ENCODE peak calls at places on chromosomes 4 and X, in five cellular contexts. L is coronary artery, P is HCT116, J is lower lobe of right lung, E is lower leg skin. M is an unnamed sample.

GRCh38 chr4:183444953-183445543 is 612 bp downstream of the CDKN2AIP start:
- DNase-seq in L (peak; percentile 83), P (no peak), J (peak; percentile 72), E (peak; percentile 89), M (peak; percentile 54)

GRCh38 chr4:78432896-78433295 is 118.7 kb upstream of the ANXA3 start:
- DNase-seq in L (no peak), P (no peak), J (no peak), E (no peak), M (no peak)

GRCh38 chr4:168335621-168336020 is 17.1 kb upstream of the DDX60 start:
- DNase-seq in L (no peak), P (no peak), J (no peak), E (no peak), M (no peak)

GRCh38 chrX:149286940-149287349 is 218.2 kb downstream of the IDS start:
- DNase-seq in L (no peak), P (peak; percentile 12), J (no peak), E (no peak), M (peak; percentile 25)

GRCh38 chrX:97294016-97294415 is 410.3 kb downstream of the RPA4 start:
- DNase-seq in L (no peak), P (no peak), J (no peak), E (no peak), M (no peak)

GRCh38 chr4:10982305-10982704 is 297.7 kb upstream of the CLNK start:
- DNase-seq in L (no peak), P (no peak), J (no peak), E (no peak), M (no peak)

GRCh38 chrX:4622768-4623167 is 909.3 kb upstream of the PRKX start:
- DNase-seq in L (no peak), P (no peak), J (no peak), E (no peak), M (no peak)

GRCh38 chrX:39477438-39478120 is 620.2 kb downstream of the BCOR start:
- DNase-seq in L (no peak), P (no peak), J (peak; percentile 57), E (peak; percentile 87), M (peak; percentile 22)

GRCh38 chrX:21940356-21940829 is at the start of gene SMS:
- DNase-seq in L (peak; percentile 86), P (no peak), J (peak; percentile 83), E (peak; percentile 93), M (peak; percentile 74)
- H3K4me3 ChIP-seq in L (peak within 1 kb of the TSS; percentile 73), P (peak within 1 kb of the TSS; percentile 59), J (peak within 1 kb of the TSS; percentile 61), E (peak within 1 kb of the TSS; percentile 32), M (peak within 1 kb of the TSS; percentile 42)

GRCh38 chr4:85938902-85939301 is 421.0 kb downstream of the MAPK10 start:
- DNase-seq in L (no peak), P (no peak), J (no peak), E (no peak), M (no peak)

GRCh38 chr4:85938062-85938461 is 421.8 kb downstream of the MAPK10 start:
- DNase-seq in L (no peak), P (no peak), J (no peak), E (no peak), M (peak; percentile 24)

GRCh38 chr4:85937507-85937906 is 422.3 kb downstream of the MAPK10 start:
- DNase-seq in L (no peak), P (no peak), J (no peak), E (no peak), M (no peak)

GRCh38 chr4:85940131-85940530 is 419.7 kb downstream of the MAPK10 start:
- DNase-seq in L (no peak), P (no peak), J (no peak), E (no peak), M (no peak)

DNA sequence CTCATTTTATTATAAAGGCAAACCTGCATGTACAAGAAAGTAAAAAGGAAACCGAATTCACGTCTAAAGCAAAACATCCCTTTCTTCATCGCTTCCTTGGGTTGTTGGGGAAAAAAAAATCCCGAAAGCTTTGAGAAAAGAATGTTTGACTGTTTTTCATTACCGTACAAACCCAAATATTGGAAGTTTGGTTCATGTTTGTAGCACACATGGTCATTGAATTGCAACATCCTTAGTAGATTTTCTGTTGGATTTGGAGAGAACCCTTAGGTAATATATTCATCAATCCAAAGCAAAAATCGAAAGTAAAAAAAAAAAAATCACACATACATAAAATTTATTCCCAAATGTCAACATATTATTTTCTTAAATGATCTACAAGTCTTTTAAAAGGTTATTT is 420.3 kb downstream of the MAPK10 start:
- DNase-seq in L (no peak), P (no peak), J (no peak), E (no peak), M (no peak)
- H3K4me3 ChIP-seq in L (no peak overlapping the region), P (no peak overlapping the region), J (no peak overlapping the region), E (no peak overlapping the region), M (no peak overlapping the region)

GRCh38 chr4:145523117-145523516 is 41.5 kb downstream of the SMAD1 start:
- DNase-seq in L (no peak), P (no peak), J (no peak), E (no peak), M (no peak)

GRCh38 chr4:145527773-145528172 is 46.1 kb downstream of the SMAD1 start:
- DNase-seq in L (no peak), P (no peak), J (no peak), E (no peak), M (no peak)

GRCh38 chr4:145528601-145529000 is 46.9 kb downstream of the SMAD1 start:
- DNase-seq in L (no peak), P (no peak), J (no peak), E (no peak), M (no peak)

GRCh38 chr4:145524535-145524934 is 42.9 kb downstream of the SMAD1 start:
- DNase-seq in L (no peak), P (no peak), J (no peak), E (no peak), M (no peak)

GRCh38 chr4:145525291-145525740 is 43.7 kb downstream of the SMAD1 start:
- DNase-seq in L (no peak), P (no peak), J (no peak), E (no peak), M (no peak)
- H3K4me3 ChIP-seq in L (no peak overlapping the region), P (no peak overlapping the region), J (no peak overlapping the region), E (no peak overlapping the region), M (no peak overlapping the region)

GRCh38 chr4:40231464-40231863 is 34.6 kb downstream of the RHOH start:
- DNase-seq in L (no peak), P (no peak), J (no peak), E (no peak), M (no peak)
- H3K4me3 ChIP-seq in L (no peak overlapping the region), P (no peak overlapping the region), J (no peak overlapping the region), E (no peak overlapping the region), M (no peak overlapping the region)

DNA sequence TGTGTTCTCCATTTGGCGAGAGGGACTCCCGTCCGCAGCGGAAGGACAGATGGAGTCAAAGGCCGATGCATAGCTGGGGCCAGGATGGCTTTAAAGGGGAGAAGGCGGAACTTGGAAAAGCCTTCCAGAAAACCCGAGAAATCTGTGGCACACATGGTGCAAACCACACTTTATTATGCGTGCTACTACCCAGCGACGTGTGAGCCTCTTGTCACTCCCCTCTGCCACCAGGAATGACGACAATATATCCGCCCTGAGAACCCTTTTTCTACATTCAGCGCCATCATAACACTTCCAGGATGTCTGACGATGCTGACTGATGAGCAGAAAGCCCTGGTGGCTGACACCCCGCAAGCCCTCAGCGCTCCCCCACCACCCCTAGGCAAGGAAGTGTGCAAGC is 689 bp upstream of the DCHS2 start:
- DNase-seq in L (no peak), P (no peak), J (no peak), E (no peak), M (no peak)
- H3K4me3 ChIP-seq in L (peak overlapping the region; percentile 69), P (no peak overlapping the region), J (peak overlapping the region; percentile 39), E (no peak overlapping the region), M (peak overlapping the region; percentile 13)

DNA sequence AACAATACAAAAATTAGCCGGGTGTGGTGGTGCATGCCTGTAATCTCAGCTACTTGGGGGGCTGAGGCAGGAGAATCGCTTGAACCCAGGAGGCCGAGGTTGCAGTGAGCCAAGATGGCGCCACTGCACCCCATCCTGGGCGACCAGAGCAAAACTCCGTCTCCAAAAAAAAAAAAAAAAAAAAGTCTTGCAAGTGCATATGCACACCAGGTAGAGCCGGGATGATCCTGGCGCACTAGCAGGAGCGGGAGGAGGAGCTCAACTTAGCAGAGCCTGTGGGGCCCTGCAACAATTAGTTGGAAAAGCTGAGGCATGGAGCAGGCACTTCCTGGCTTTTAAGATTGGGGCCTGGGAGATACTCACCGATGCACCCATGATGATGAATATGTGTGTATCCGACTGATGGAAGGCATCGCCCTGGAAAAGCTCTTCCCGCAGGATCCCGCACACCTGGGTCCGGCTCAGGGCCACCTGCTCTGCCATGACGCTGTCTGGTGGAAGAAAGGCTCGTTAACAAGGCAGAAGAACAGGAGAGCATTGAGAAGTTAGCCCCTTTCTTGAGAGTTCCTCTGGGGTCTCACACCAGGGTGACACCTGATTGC is 872 bp downstream of the G6PD start:
- DNase-seq in L (no peak), P (no peak), J (no peak), E (no peak), M (no peak)
- H3K4me3 ChIP-seq in L (peak overlapping the region; percentile 87), P (peak overlapping the region; percentile 69), J (peak overlapping the region; percentile 70), E (no peak overlapping the region), M (no peak overlapping the region)

GRCh38 chrX:1601051-1601767 is 9.8 kb downstream of the AKAP17A start:
- DNase-seq in L (no peak), P (no peak), J (peak; percentile 38), E (peak; percentile 77), M (no peak)
- H3K4me3 ChIP-seq in L (no peak overlapping the region), P (no peak overlapping the region), J (no peak overlapping the region), E (no peak overlapping the region), M (no peak overlapping the region)

GRCh38 chrX:14864626-14865025 is 8.2 kb downstream of the FANCB start:
- DNase-seq in L (no peak), P (no peak), J (no peak), E (no peak), M (no peak)
- H3K4me3 ChIP-seq in L (no peak overlapping the region), P (no peak overlapping the region), J (no peak overlapping the region), E (no peak overlapping the region), M (no peak overlapping the region)